ENCODE peak calls at places on chromosomes 12 and 14, in seven cellular contexts. N is upper lobe of right lung, T is Panc1, I is fibroblast of villous mesenchyme, F is body of pancreas, U is neural progenitor cell, W is fibroblast of mammary gland. A is an unnamed sample.

GRCh38 chr14:75229576-75229922 is 49.1 kb upstream of the FOS start:
- DNase-seq in I (no peak), F (peak), T (no peak), W (no peak), N (no peak), U (no peak), A (no peak)

GRCh38 chr12:124493809-124494750 is 73.3 kb downstream of the NCOR2 start:
- DNase-seq in T (no peak), I (no peak), N (no peak), U (no peak), W (no peak), F (no peak), A (no peak)

GRCh38 chr12:104426926-104427546 is 29.7 kb upstream of the CHST11 start:
- DNase-seq in W (peak), T (no peak), I (peak), U (no peak), F (no peak), N (no peak), A (peak)

GRCh38 chr12:6807170-6807569 is 14.5 kb upstream of the GPR162 start:
- DNase-seq in W (peak), I (no peak), U (no peak), N (no peak), F (no peak), T (no peak), A (no peak)

GRCh38 chr12:123655420-123655819 is 15.5 kb upstream of the TCTN2 start:
- DNase-seq in W (no peak), N (no peak), T (no peak), I (no peak), F (no peak), U (no peak), A (no peak)

GRCh38 chr12:50597200-50598195 is 92.7 kb downstream of the DIP2B start:
- DNase-seq in I (peak), F (no peak), W (peak), U (no peak), N (no peak), T (peak), A (no peak)

GRCh38 chr12:14654842-14655241 is 41.6 kb downstream of the GUCY2C start:
- DNase-seq in I (no peak), T (no peak), U (no peak), F (no peak), N (no peak), W (peak), A (no peak)

GRCh38 chr14:56156096-56156495 is 37.9 kb downstream of the PELI2 start:
- DNase-seq in W (peak), I (no peak), U (no peak), T (no peak), F (no peak), N (no peak), A (no peak)

GRCh38 chr12:1500095-1500801 is 94.1 kb downstream of the FBXL14 start:
- DNase-seq in F (no peak), U (no peak), N (no peak), W (peak), T (no peak), I (peak), A (no peak)

GRCh38 chr12:92735131-92735721 is 32.4 kb downstream of the PLEKHG7 start:
- DNase-seq in F (no peak), U (no peak), T (no peak), W (peak), I (peak), N (no peak), A (peak)

GRCh38 chr14:34782031-34782430 is 67.6 kb upstream of the CFL2 start:
- DNase-seq in F (no peak), N (no peak), I (peak), T (no peak), U (no peak), W (peak), A (no peak)

GRCh38 chr12:7948585-7949264 is 12.7 kb upstream of the SLC2A3 start:
- DNase-seq in W (no peak), F (no peak), U (no peak), I (no peak), N (no peak), T (no peak), A (no peak)

GRCh38 chr12:106030210-106031175 is 108.3 kb downstream of the NUAK1 start:
- DNase-seq in T (peak), U (no peak), W (peak), N (no peak), I (peak), F (no peak), A (peak)

GRCh38 chr12:82430541-82431145 is 72.3 kb downstream of the METTL25 start:
- DNase-seq in N (no peak), W (no peak), U (no peak), I (no peak), T (no peak), F (no peak), A (no peak)

GRCh38 chr14:64765740-64766302 is 61.6 kb downstream of the PLEKHG3 start:
- DNase-seq in T (no peak), F (no peak), I (no peak), N (no peak), W (no peak), U (no peak), A (no peak)

GRCh38 chr12:98870521-98870920 is 225.4 kb downstream of the APAF1 start:
- DNase-seq in I (no peak), F (no peak), U (peak), W (no peak), T (no peak), N (no peak), A (no peak)

GRCh38 chr14:21467620-21468019 is 9.1 kb downstream of the RAB2B start:
- DNase-seq in W (peak), U (no peak), F (no peak), I (peak), T (no peak), N (no peak), A (peak)
- H3K4me3 ChIP-seq in W (no peak), U (no peak), F (no peak), I (no peak), T (no peak), N (no peak), A (no peak)

DNA sequence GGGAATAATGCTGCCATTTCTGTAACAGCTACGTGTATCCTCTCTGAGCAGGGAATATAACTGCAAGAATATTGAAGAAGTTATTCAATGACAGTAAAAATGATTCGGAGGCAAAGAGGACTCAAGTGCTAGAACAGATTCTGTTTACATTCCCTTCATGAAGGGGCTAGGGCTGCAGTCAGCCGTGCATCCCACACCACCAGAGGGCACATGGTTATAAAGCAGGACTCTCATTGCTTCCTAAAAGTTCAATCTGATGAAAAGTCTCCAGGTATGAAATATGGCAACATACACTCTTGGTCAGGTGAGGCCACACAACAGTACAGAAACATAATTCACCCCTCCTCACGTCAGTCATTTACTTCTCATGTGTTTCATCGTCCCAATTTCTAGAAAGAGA is 34.0 kb downstream of the TCHP start:
- DNase-seq in I (no peak), U (no peak), W (no peak), F (peak), N (no peak), T (no peak), A (no peak)
- TF ChIP-seq CTCF in I (peak), U (peak), W (peak), F (no peak), N (peak), T (no peak), A (peak)

GRCh38 chr12:108856428-108857157 is 790 bp downstream of the SSH1 start:
- DNase-seq in T (no peak), W (peak), N (peak), I (peak), F (peak), U (peak), A (no peak)

GRCh38 chr12:108860443-108860842 is 3.1 kb upstream of the SSH1 start:
- DNase-seq in T (no peak), I (no peak), F (no peak), N (no peak), W (no peak), U (no peak), A (no peak)

GRCh38 chr12:108857158-108857407 is 300 bp downstream of the SSH1 start:
- DNase-seq in F (no peak), W (no peak), T (no peak), U (no peak), I (no peak), N (peak), A (no peak)

GRCh38 chr12:108859923-108860291 is 2.5 kb upstream of the SSH1 start:
- DNase-seq in W (no peak), N (no peak), T (no peak), U (no peak), F (no peak), I (no peak), A (no peak)

DNA sequence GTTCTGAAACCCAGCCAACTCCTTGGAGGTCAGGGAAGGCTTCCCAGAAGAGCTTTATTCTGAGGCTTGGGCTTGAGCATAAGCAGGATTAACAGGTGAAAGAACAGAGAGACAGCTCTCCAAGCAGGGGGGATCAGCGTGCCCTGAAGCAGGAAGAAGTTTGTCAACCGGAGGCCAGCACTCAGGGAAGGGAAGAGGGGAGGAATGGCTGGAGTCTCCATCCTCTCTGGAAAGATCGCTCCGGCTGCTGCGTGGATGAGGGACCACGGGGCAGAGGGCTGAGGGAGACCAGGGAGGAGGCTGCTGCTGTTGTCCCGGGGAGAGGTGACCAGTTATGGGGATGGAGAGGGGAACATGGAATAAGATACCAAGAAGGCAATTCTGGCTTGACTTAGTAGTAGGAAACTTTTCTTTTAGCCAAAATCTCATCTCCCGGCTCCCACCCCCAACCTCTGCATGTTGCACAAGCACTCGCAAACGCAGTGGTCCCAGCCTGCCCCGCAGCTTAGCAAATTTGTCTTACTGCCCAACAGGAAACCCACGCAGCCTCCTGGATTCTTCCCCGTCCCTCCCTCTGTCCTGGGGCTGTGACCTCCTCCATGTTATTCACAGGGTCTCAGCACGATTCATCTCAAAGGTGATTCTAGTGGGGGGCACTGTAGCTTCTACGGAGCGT is 1.2 kb upstream of the SSH1 start:
- DNase-seq in T (no peak), I (peak), N (no peak), F (no peak), U (peak), W (no peak), A (no peak)
- H3K4me3 ChIP-seq in T (peak), I (peak), N (peak), F (no peak), U (peak), W (peak), A (peak)

GRCh38 chr14:94307410-94307992 is 14.4 kb upstream of the SERPINA10 start:
- DNase-seq in F (no peak), N (no peak), U (peak), W (peak), I (no peak), T (no peak), A (no peak)
- TF ChIP-seq CTCF in F (no peak), N (no peak), U (peak), W (peak), I (no peak), T (peak), A (peak)

DNA sequence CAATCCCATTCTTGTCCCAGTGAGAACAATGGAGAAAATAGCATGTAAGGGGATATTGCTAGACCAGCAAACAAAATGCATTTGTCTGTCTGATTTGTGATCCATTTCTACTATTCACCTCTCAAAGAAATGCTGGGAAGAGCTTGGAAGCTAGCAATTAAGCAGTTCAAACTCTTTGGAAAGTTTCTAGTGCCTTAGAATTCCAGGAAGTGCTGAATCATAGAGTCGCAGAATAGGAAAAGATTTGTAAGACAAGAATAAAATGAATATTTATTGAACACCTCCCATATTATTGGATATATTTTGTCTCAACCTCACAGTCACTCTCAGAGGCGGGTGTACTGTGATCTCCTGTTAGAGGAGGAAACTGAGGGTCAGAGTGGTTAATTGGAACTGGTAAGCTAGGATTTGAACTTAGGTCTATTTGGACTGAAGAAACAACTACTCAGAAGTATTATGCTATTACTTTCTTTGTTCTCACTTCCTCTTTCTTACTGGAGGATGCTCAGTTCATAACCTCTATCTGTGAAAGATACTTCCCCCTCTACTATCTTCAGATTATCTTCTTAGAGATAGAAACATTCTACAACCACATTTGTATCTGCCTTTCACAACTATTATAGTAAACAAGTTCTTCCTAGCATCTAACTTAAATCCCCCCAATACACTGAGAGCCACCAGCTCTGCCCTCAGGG is 64.1 kb downstream of the DRAM1 start:
- DNase-seq in W (no peak), T (no peak), F (no peak), N (no peak), I (no peak), U (no peak), A (no peak)
- H3K4me3 ChIP-seq in W (no peak), T (no peak), F (no peak), N (no peak), I (no peak), U (no peak), A (no peak)